ENCODE peak calls at places on chromosomes 7 and 10, in eight cellular contexts. V is lower lobe of right lung; L is IMR-90; Q is adrenal gland; P is MM.1S; E is CD8-positive, alpha-beta memory T cell; K is prostate gland; C is uterus. N is an unnamed sample.
A peak's percentile ranks its signal among the peaks of the same experiment; 100 is the strongest.

GRCh38 chr7:80833289-80834104 is 85.4 kb downstream of the SEMA3C start:
- DNase-seq in V (no peak), L (peak; percentile 75), Q (no peak), P (no peak), E (no peak), K (no peak), C (no peak), N (no peak)

GRCh38 chr7:39458346-39458745 is 107.9 kb upstream of the YAE1 start:
- DNase-seq in V (no peak), L (no peak), Q (no peak), P (no peak), E (no peak), K (no peak), C (no peak), N (no peak)

GRCh38 chr10:94006591-94007550 is 13.1 kb downstream of the PLCE1 start:
- DNase-seq in V (no peak), L (peak; percentile 78), Q (no peak), P (no peak), E (no peak), K (no peak), C (no peak), N (peak; percentile 61)

GRCh38 chr10:67705921-67706320 is 9.9 kb upstream of the CTNNA3 start:
- DNase-seq in V (no peak), L (no peak), Q (no peak), P (no peak), E (no peak), K (no peak), C (no peak), N (no peak)

GRCh38 chr7:50308301-50309129 is 4.0 kb downstream of the IKZF1 start:
- DNase-seq in V (no peak), L (no peak), Q (no peak), P (peak; percentile 66), E (no peak), K (no peak), C (no peak), N (no peak)

GRCh38 chr7:99631311-99632109 is 14.8 kb downstream of the ZSCAN25 start:
- DNase-seq in V (no peak), L (peak; percentile 13), Q (peak; percentile 55), P (no peak), E (no peak), K (peak; percentile 50), C (no peak), N (no peak)

GRCh38 chr10:69464401-69464800 is 13.1 kb downstream of the TSPAN15 start:
- DNase-seq in V (no peak), L (no peak), Q (no peak), P (no peak), E (no peak), K (no peak), C (no peak), N (no peak)

GRCh38 chr10:19974554-19974953 is 158.3 kb downstream of the PLXDC2 start:
- DNase-seq in V (no peak), L (no peak), Q (no peak), P (no peak), E (no peak), K (no peak), C (no peak), N (no peak)

GRCh38 chr7:78794101-78794500 is 659.4 kb downstream of the MAGI2 start:
- DNase-seq in V (no peak), L (peak; percentile 82), Q (no peak), P (no peak), E (no peak), K (no peak), C (no peak), N (no peak)

GRCh38 chr10:51907342-51907741 is 207.9 kb upstream of the CSTF2T start:
- DNase-seq in V (no peak), L (no peak), Q (no peak), P (no peak), E (no peak), K (no peak), C (no peak), N (no peak)

GRCh38 chr10:46287846-46288480 is 1.2 kb downstream of the ANTXRL start:
- DNase-seq in V (no peak), L (no peak), Q (no peak), P (no peak), E (no peak), K (no peak), C (peak; percentile 3), N (no peak)

GRCh38 chr7:42269161-42269560 is 32.2 kb upstream of the GLI3 start:
- DNase-seq in V (no peak), L (no peak), Q (no peak), P (peak; percentile 46), E (no peak), K (no peak), C (no peak), N (no peak)

GRCh38 chr10:86968994-86969355 is 693 bp downstream of the ADIRF start:
- DNase-seq in V (no peak), L (no peak), Q (no peak), P (no peak), E (no peak), K (no peak), C (no peak), N (peak; percentile 25)

DNA sequence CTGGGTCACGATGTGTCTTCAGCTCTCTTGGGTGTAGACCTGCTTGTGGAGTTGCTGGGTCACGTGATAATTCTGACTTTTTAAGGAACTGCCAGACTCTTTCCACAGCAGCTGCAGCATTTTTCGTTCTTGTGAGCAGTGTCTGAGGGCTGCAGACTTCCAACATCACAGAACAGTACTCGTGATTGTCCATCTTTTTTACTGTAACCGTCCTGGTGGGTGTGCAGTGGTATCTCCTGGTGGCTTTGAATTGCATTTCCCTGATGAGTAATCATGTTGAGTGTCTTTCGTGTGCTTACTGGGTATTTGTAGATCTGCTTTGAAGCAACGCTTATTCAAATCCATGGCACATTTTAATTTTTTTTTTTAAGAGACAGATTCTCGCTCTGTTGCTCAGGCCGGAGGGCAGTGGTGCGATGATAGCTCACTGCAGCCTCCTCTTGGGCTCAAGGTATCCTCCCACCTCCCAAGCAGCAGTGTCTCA is 22.7 kb downstream of the INPP5A start:
- DNase-seq in V (no peak), L (peak; percentile 12), Q (no peak), P (no peak), E (no peak), K (no peak), C (peak; percentile 20), N (no peak)
- H3K4me3 ChIP-seq in V (no peak overlapping the region), L (no peak overlapping the region), Q (no peak overlapping the region), P (no peak overlapping the region), E (no peak overlapping the region), K (no peak overlapping the region), C (no peak overlapping the region), N (no peak overlapping the region)

GRCh38 chr10:113011592-113012374 is 61.7 kb downstream of the TCF7L2 start:
- DNase-seq in V (no peak), L (no peak), Q (no peak), P (no peak), E (no peak), K (no peak), C (no peak), N (no peak)
- H3K4me1 ChIP-seq in V (peaks cover 18% of the 10 kb centered on the region), L (peaks cover 2% of the 10 kb centered on the region), Q (no peaks in the 10 kb centered on the region), P (no peaks in the 10 kb centered on the region), E (peaks cover 15% of the 10 kb centered on the region), K (no peaks in the 10 kb centered on the region), C (peaks cover under 1% of the 10 kb centered on the region), N (peaks cover 16% of the 10 kb centered on the region)

GRCh38 chr7:19117081-19117869 is at the start of gene TWIST1:
- DNase-seq in V (no peak), L (peak; percentile 94), Q (peak; percentile 59), P (peak; percentile 59), E (no peak), K (no peak), C (peak; percentile 76), N (no peak)

GRCh38 chr7:19117870-19118608 is 603 bp upstream of the TWIST1 start:
- DNase-seq in V (no peak), L (peak; percentile 21), Q (no peak), P (no peak), E (no peak), K (no peak), C (no peak), N (no peak)

GRCh38 chr7:19114591-19114855 is 2.9 kb downstream of the TWIST1 start:
- DNase-seq in V (no peak), L (peak; percentile 66), Q (no peak), P (no peak), E (no peak), K (no peak), C (no peak), N (no peak)

GRCh38 chr7:19113855-19114590 is 3.4 kb downstream of the TWIST1 start:
- DNase-seq in V (no peak), L (peak; percentile 66), Q (no peak), P (no peak), E (no peak), K (no peak), C (no peak), N (no peak)

GRCh38 chr7:19116121-19117080 is 1.0 kb downstream of the TWIST1 start:
- DNase-seq in V (no peak), L (peak; percentile 50), Q (peak; percentile 21), P (peak; percentile 24), E (no peak), K (no peak), C (peak; percentile 28), N (no peak)
- H3K4me3 ChIP-seq in V (peak overlapping the region; percentile 49), L (peak overlapping the region; percentile 99), Q (peak overlapping the region; percentile 7), P (peak overlapping the region; percentile 96), E (no peak overlapping the region), K (peak overlapping the region; percentile 38), C (peak overlapping the region; percentile 52), N (peak overlapping the region; percentile 70)

GRCh38 chr10:62048473-62048872 is 147.0 kb downstream of the ARID5B start:
- DNase-seq in V (no peak), L (no peak), Q (no peak), P (peak; percentile 32), E (no peak), K (no peak), C (no peak), N (no peak)

GRCh38 chr10:62047960-62048383 is 146.5 kb downstream of the ARID5B start:
- DNase-seq in V (no peak), L (no peak), Q (no peak), P (peak; percentile 59), E (peak; percentile 3), K (peak; percentile 56), C (no peak), N (no peak)

GRCh38 chr10:62049815-62050626 is 148.5 kb downstream of the ARID5B start:
- DNase-seq in V (no peak), L (no peak), Q (no peak), P (peak; percentile 62), E (no peak), K (no peak), C (no peak), N (no peak)

GRCh38 chr10:62050627-62050924 is 149.1 kb downstream of the ARID5B start:
- DNase-seq in V (no peak), L (no peak), Q (no peak), P (no peak), E (no peak), K (no peak), C (no peak), N (no peak)

DNA sequence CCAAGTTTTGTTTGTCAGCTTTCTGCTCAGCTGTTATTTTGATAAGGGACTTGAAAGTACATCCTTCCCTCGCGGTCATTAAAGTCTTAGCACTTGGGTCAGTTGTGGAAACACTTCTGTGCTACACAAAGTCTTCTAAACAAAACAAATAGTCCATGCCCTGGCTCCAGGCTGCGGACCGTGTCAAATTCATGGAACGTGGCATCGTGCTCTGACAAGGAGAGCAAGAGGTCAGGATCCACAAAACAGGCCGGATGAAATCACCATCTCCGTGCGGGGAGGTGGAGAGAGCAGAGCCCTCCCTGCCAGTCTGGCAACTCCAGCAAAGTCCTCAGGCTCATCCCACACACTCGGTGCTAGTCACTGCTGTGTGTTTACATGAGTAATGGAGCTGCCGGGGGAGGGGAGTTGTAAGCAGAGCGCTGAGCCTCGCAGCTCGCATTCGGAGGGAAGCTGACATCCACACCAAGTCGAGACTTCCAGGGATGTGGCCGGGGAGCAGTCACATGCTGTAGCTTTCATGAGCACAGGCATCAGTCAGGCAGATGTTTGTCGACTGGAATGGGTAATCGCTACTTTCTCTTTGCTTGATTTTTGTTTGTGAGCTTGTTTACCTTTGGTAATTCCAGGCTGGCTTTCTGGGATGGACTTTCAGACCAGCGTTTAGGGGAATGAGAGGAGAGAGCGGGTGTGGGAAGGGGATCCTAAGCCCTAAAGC is 147.6 kb downstream of the ARID5B start:
- DNase-seq in V (peak; percentile 74), L (peak; percentile 99), Q (peak; percentile 93), P (peak; percentile 58), E (peak; percentile 53), K (peak; percentile 85), C (peak; percentile 97), N (peak; percentile 74)
- H3K4me1 ChIP-seq in V (peaks cover 71% of the 10 kb centered on the region), L (peaks cover 16% of the 10 kb centered on the region), Q (peaks cover 62% of the 10 kb centered on the region), P (peaks cover 60% of the 10 kb centered on the region), E (peaks cover 92% of the 10 kb centered on the region), K (peaks cover 13% of the 10 kb centered on the region), C (no peaks in the 10 kb centered on the region), N (peaks cover 44% of the 10 kb centered on the region)

N was measured in stomach.